ENCODE peak calls at places on chromosomes 1 and 21, in six cellular contexts. One of them, this sample, is unnamed.
A peak's percentile ranks its signal among the peaks of the same experiment; 100 is the strongest.

GRCh38 chr1:4711191-4711915 is 56.9 kb downstream of the AJAP1 start:
- DNase-seq in heart right ventricle: no peak
- DNase-seq in lower lobe of right lung: no peak
- DNase-seq in CD4-positive, alpha-beta T cell: no peak
- DNase-seq in CD8-positive, alpha-beta memory T cell: no peak
- DNase-seq in mammary epithelial cell: no peak
- DNase-seq in this sample: no peak

GRCh38 chr21:30206551-30207251 is 9.2 kb downstream of the CLDN8 start:
- DNase-seq in heart right ventricle: no peak
- DNase-seq in lower lobe of right lung: no peak
- DNase-seq in CD4-positive, alpha-beta T cell: no peak
- DNase-seq in CD8-positive, alpha-beta memory T cell: no peak
- DNase-seq in mammary epithelial cell: peak; percentile 67
- DNase-seq in this sample: peak; percentile 78

GRCh38 chr1:26541816-26542711 is 12.5 kb downstream of the RPS6KA1 start:
- DNase-seq in heart right ventricle: peak; percentile 67
- DNase-seq in lower lobe of right lung: peak; percentile 95
- DNase-seq in CD4-positive, alpha-beta T cell: peak; percentile 56
- DNase-seq in CD8-positive, alpha-beta memory T cell: peak; percentile 85
- DNase-seq in mammary epithelial cell: peak; percentile 92
- DNase-seq in this sample: no peak

GRCh38 chr1:84089470-84090261 is 54.4 kb upstream of the PRKACB start:
- DNase-seq in heart right ventricle: no peak
- DNase-seq in lower lobe of right lung: no peak
- DNase-seq in CD4-positive, alpha-beta T cell: no peak
- DNase-seq in CD8-positive, alpha-beta memory T cell: no peak
- DNase-seq in mammary epithelial cell: peak; percentile 88
- DNase-seq in this sample: peak; percentile 96

GRCh38 chr21:41877901-41878830 is 978 bp downstream of the PRDM15 start:
- DNase-seq in heart right ventricle: no peak
- DNase-seq in lower lobe of right lung: peak; percentile 63
- DNase-seq in CD4-positive, alpha-beta T cell: peak; percentile 12
- DNase-seq in CD8-positive, alpha-beta memory T cell: peak; percentile 55
- DNase-seq in mammary epithelial cell: peak; percentile 26
- DNase-seq in this sample: peak; percentile 17

GRCh38 chr1:183571678-183572268 is 18.5 kb downstream of the NCF2 start:
- DNase-seq in heart right ventricle: no peak
- DNase-seq in lower lobe of right lung: no peak
- DNase-seq in CD4-positive, alpha-beta T cell: no peak
- DNase-seq in CD8-positive, alpha-beta memory T cell: no peak
- DNase-seq in mammary epithelial cell: no peak
- DNase-seq in this sample: no peak

GRCh38 chr1:228079013-228079412 is 3.5 kb upstream of the ARF1 start:
- DNase-seq in heart right ventricle: no peak
- DNase-seq in lower lobe of right lung: peak; percentile 35
- DNase-seq in CD4-positive, alpha-beta T cell: no peak
- DNase-seq in CD8-positive, alpha-beta memory T cell: peak; percentile 18
- DNase-seq in mammary epithelial cell: no peak
- DNase-seq in this sample: no peak

GRCh38 chr1:108142773-108143394 is 57.3 kb downstream of the SLC25A24 start:
- DNase-seq in heart right ventricle: no peak
- DNase-seq in lower lobe of right lung: no peak
- DNase-seq in CD4-positive, alpha-beta T cell: no peak
- DNase-seq in CD8-positive, alpha-beta memory T cell: no peak
- DNase-seq in mammary epithelial cell: peak; percentile 55
- DNase-seq in this sample: peak; percentile 63

GRCh38 chr1:204265665-204266064 is 51.9 kb upstream of the GOLT1A start:
- DNase-seq in heart right ventricle: no peak
- DNase-seq in lower lobe of right lung: no peak
- DNase-seq in CD4-positive, alpha-beta T cell: no peak
- DNase-seq in CD8-positive, alpha-beta memory T cell: no peak
- DNase-seq in mammary epithelial cell: no peak
- DNase-seq in this sample: no peak

GRCh38 chr1:204264805-204265204 is 51.0 kb upstream of the GOLT1A start:
- DNase-seq in heart right ventricle: no peak
- DNase-seq in lower lobe of right lung: no peak
- DNase-seq in CD4-positive, alpha-beta T cell: no peak
- DNase-seq in CD8-positive, alpha-beta memory T cell: no peak
- DNase-seq in mammary epithelial cell: no peak
- DNase-seq in this sample: no peak

GRCh38 chr1:204268101-204268500 is 54.3 kb upstream of the GOLT1A start:
- DNase-seq in heart right ventricle: no peak
- DNase-seq in lower lobe of right lung: no peak
- DNase-seq in CD4-positive, alpha-beta T cell: no peak
- DNase-seq in CD8-positive, alpha-beta memory T cell: no peak
- DNase-seq in mammary epithelial cell: no peak
- DNase-seq in this sample: no peak

GRCh38 chr1:204267191-204267601 is 53.4 kb upstream of the GOLT1A start:
- DNase-seq in heart right ventricle: no peak
- DNase-seq in lower lobe of right lung: no peak
- DNase-seq in CD4-positive, alpha-beta T cell: no peak
- DNase-seq in CD8-positive, alpha-beta memory T cell: no peak
- DNase-seq in mammary epithelial cell: no peak
- DNase-seq in this sample: no peak

GRCh38 chr1:204266504-204267034 is 52.8 kb upstream of the GOLT1A start:
- DNase-seq in heart right ventricle: no peak
- DNase-seq in lower lobe of right lung: no peak
- DNase-seq in CD4-positive, alpha-beta T cell: no peak
- DNase-seq in CD8-positive, alpha-beta memory T cell: no peak
- DNase-seq in mammary epithelial cell: no peak
- DNase-seq in this sample: no peak
- H3K27ac ChIP-seq in heart right ventricle: no peak overlapping the region
- H3K27ac ChIP-seq in lower lobe of right lung: no peak overlapping the region
- H3K27ac ChIP-seq in CD4-positive, alpha-beta T cell: no peak overlapping the region
- H3K27ac ChIP-seq in CD8-positive, alpha-beta memory T cell: no peak overlapping the region
- H3K27ac ChIP-seq in mammary epithelial cell: no peak overlapping the region
- H3K27ac ChIP-seq in this sample: no peak overlapping the region

GRCh38 chr1:150558328-150558727 is 9.1 kb downstream of the ADAMTSL4 start:
- DNase-seq in heart right ventricle: no peak
- DNase-seq in lower lobe of right lung: no peak
- DNase-seq in CD4-positive, alpha-beta T cell: no peak
- DNase-seq in CD8-positive, alpha-beta memory T cell: no peak
- DNase-seq in mammary epithelial cell: no peak
- DNase-seq in this sample: no peak
- H3K27ac ChIP-seq in heart right ventricle: no peak overlapping the region
- H3K27ac ChIP-seq in lower lobe of right lung: peak overlapping the region; percentile 99
- H3K27ac ChIP-seq in CD4-positive, alpha-beta T cell: no peak overlapping the region
- H3K27ac ChIP-seq in CD8-positive, alpha-beta memory T cell: no peak overlapping the region
- H3K27ac ChIP-seq in mammary epithelial cell: no peak overlapping the region
- H3K27ac ChIP-seq in this sample: no peak overlapping the region

DNA sequence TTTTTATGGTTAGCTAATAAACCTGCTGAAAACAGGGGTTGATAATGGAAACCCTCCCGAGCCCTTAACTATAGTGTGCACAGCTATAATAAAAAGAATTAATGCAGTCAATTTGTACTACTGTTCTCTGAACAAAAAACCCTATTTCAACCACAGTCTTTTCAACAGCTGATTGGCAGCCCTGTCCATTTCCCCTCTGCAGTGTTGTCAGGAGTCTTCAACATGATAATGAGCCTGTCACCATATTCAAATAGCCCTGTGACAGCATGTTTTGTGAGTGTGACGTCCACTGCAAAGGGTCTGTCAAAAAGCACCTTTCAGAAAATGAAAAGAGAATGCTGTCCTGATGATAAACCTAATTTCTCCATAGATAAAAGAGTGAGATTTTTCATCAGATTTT is 92.7 kb downstream of the ESRRG start:
- DNase-seq in heart right ventricle: no peak
- DNase-seq in lower lobe of right lung: no peak
- DNase-seq in CD4-positive, alpha-beta T cell: no peak
- DNase-seq in CD8-positive, alpha-beta memory T cell: no peak
- DNase-seq in mammary epithelial cell: no peak
- DNase-seq in this sample: no peak
- H3K27ac ChIP-seq in heart right ventricle: no peak overlapping the region
- H3K27ac ChIP-seq in lower lobe of right lung: no peak overlapping the region
- H3K27ac ChIP-seq in CD4-positive, alpha-beta T cell: no peak overlapping the region
- H3K27ac ChIP-seq in CD8-positive, alpha-beta memory T cell: no peak overlapping the region
- H3K27ac ChIP-seq in mammary epithelial cell: no peak overlapping the region
- H3K27ac ChIP-seq in this sample: no peak overlapping the region

GRCh38 chr1:205095422-205095821 is 11.2 kb upstream of the TMEM81 start:
- DNase-seq in heart right ventricle: no peak
- DNase-seq in lower lobe of right lung: no peak
- DNase-seq in CD4-positive, alpha-beta T cell: no peak
- DNase-seq in CD8-positive, alpha-beta memory T cell: no peak
- DNase-seq in mammary epithelial cell: no peak
- DNase-seq in this sample: no peak
- H3K27ac ChIP-seq in heart right ventricle: no peak overlapping the region
- H3K27ac ChIP-seq in lower lobe of right lung: no peak overlapping the region
- H3K27ac ChIP-seq in CD4-positive, alpha-beta T cell: no peak overlapping the region
- H3K27ac ChIP-seq in CD8-positive, alpha-beta memory T cell: no peak overlapping the region
- H3K27ac ChIP-seq in mammary epithelial cell: no peak overlapping the region
- H3K27ac ChIP-seq in this sample: no peak overlapping the region

GRCh38 chr1:10900691-10901090 is 104.2 kb upstream of the CASZ1 start:
- DNase-seq in heart right ventricle: no peak
- DNase-seq in lower lobe of right lung: no peak
- DNase-seq in CD4-positive, alpha-beta T cell: no peak
- DNase-seq in CD8-positive, alpha-beta memory T cell: no peak
- DNase-seq in mammary epithelial cell: peak; percentile 89
- DNase-seq in this sample: peak; percentile 92

GRCh38 chr1:10898921-10899320 is 102.5 kb upstream of the CASZ1 start:
- DNase-seq in heart right ventricle: no peak
- DNase-seq in lower lobe of right lung: no peak
- DNase-seq in CD4-positive, alpha-beta T cell: no peak
- DNase-seq in CD8-positive, alpha-beta memory T cell: no peak
- DNase-seq in mammary epithelial cell: no peak
- DNase-seq in this sample: no peak

GRCh38 chr1:10901091-10901893 is 104.8 kb upstream of the CASZ1 start:
- DNase-seq in heart right ventricle: no peak
- DNase-seq in lower lobe of right lung: peak; percentile 75
- DNase-seq in CD4-positive, alpha-beta T cell: no peak
- DNase-seq in CD8-positive, alpha-beta memory T cell: no peak
- DNase-seq in mammary epithelial cell: peak; percentile 64
- DNase-seq in this sample: no peak

GRCh38 chr1:10899490-10900264 is 103.2 kb upstream of the CASZ1 start:
- DNase-seq in heart right ventricle: no peak
- DNase-seq in lower lobe of right lung: no peak
- DNase-seq in CD4-positive, alpha-beta T cell: no peak
- DNase-seq in CD8-positive, alpha-beta memory T cell: no peak
- DNase-seq in mammary epithelial cell: peak; percentile 95
- DNase-seq in this sample: peak; percentile 88

DNA sequence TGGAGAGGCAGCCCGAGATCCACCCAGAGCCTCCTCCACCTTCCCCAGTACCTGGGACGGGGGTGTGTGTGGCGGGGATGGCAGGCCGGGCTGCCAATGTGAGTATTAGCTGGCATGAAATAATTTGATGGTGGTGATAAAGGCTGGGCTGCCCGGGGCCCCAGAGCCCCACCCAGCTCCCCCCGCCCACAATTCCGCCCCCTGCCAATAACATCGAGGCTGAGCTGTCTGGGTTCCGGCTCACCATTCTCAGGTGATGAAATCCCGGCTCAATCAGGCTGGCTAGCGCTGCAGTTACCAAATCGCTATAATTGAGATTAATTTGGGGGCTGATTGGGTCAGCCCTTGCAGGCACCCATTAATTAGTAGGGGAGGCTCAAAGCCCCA is 103.8 kb upstream of the CASZ1 start:
- DNase-seq in heart right ventricle: no peak
- DNase-seq in lower lobe of right lung: no peak
- DNase-seq in CD4-positive, alpha-beta T cell: no peak
- DNase-seq in CD8-positive, alpha-beta memory T cell: no peak
- DNase-seq in mammary epithelial cell: peak; percentile 88
- DNase-seq in this sample: no peak
- H3K27ac ChIP-seq in heart right ventricle: no peak overlapping the region
- H3K27ac ChIP-seq in lower lobe of right lung: no peak overlapping the region
- H3K27ac ChIP-seq in CD4-positive, alpha-beta T cell: no peak overlapping the region
- H3K27ac ChIP-seq in CD8-positive, alpha-beta memory T cell: no peak overlapping the region
- H3K27ac ChIP-seq in mammary epithelial cell: peak overlapping the region; percentile 82
- H3K27ac ChIP-seq in this sample: peak overlapping the region; percentile 86

DNA sequence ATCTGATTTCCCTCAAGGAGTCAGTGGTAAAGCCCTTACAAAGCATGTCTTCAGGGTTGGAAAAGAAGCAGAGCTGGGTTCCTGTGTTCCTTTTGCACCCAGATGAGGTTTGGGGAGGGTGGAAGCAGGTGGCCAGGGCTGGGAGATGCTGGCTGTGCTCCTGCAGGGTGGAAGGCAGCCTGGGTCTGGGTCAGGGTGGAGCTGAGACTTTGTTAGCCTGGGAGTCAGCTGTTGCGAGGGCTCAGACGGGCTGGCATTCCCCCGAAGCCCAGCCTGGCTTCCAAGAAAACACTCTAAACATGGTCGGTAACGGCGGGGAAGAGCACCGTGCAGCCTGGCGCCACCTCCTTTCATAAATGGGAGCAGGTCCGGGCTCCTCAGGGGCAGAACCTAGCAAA is 43.7 kb upstream of the EPS8L3 start:
- DNase-seq in heart right ventricle: no peak
- DNase-seq in lower lobe of right lung: no peak
- DNase-seq in CD4-positive, alpha-beta T cell: no peak
- DNase-seq in CD8-positive, alpha-beta memory T cell: no peak
- DNase-seq in mammary epithelial cell: no peak
- DNase-seq in this sample: no peak
- H3K27ac ChIP-seq in heart right ventricle: no peak overlapping the region
- H3K27ac ChIP-seq in lower lobe of right lung: peak overlapping the region; percentile 18
- H3K27ac ChIP-seq in CD4-positive, alpha-beta T cell: no peak overlapping the region
- H3K27ac ChIP-seq in CD8-positive, alpha-beta memory T cell: no peak overlapping the region
- H3K27ac ChIP-seq in mammary epithelial cell: no peak overlapping the region
- H3K27ac ChIP-seq in this sample: no peak overlapping the region

DNA sequence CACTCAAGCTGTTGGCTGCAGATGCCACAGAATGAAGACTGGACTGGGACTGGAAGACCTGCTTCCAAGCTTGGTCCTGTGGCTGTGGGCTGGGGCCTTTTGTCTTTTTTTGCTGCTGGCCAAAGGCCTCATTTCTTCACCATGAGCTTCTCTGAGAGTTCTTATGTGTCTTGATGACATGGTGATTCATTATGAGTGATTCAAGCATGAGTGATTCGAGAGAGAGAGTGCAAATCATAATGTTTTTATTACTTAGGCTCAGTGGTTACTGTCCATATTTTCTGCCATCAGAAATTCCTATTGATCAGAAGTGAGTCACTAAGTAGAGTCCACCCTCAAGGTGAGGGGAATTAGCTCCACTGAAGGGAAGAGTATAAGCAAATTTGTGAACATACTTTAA is 94.0 kb downstream of the PCP4 start:
- DNase-seq in heart right ventricle: no peak
- DNase-seq in lower lobe of right lung: no peak
- DNase-seq in CD4-positive, alpha-beta T cell: no peak
- DNase-seq in CD8-positive, alpha-beta memory T cell: no peak
- DNase-seq in mammary epithelial cell: peak; percentile 75
- DNase-seq in this sample: peak; percentile 63
- H3K27ac ChIP-seq in heart right ventricle: no peak overlapping the region
- H3K27ac ChIP-seq in lower lobe of right lung: no peak overlapping the region
- H3K27ac ChIP-seq in CD4-positive, alpha-beta T cell: no peak overlapping the region
- H3K27ac ChIP-seq in CD8-positive, alpha-beta memory T cell: no peak overlapping the region
- H3K27ac ChIP-seq in mammary epithelial cell: no peak overlapping the region
- H3K27ac ChIP-seq in this sample: no peak overlapping the region

GRCh38 chr1:66506393-66506687 is 27.6 kb upstream of the SGIP1 start:
- DNase-seq in heart right ventricle: no peak
- DNase-seq in lower lobe of right lung: no peak
- DNase-seq in CD4-positive, alpha-beta T cell: no peak
- DNase-seq in CD8-positive, alpha-beta memory T cell: no peak
- DNase-seq in mammary epithelial cell: no peak
- DNase-seq in this sample: no peak
- H3K27ac ChIP-seq in heart right ventricle: no peak overlapping the region
- H3K27ac ChIP-seq in lower lobe of right lung: no peak overlapping the region
- H3K27ac ChIP-seq in CD4-positive, alpha-beta T cell: no peak overlapping the region
- H3K27ac ChIP-seq in CD8-positive, alpha-beta memory T cell: no peak overlapping the region
- H3K27ac ChIP-seq in mammary epithelial cell: no peak overlapping the region
- H3K27ac ChIP-seq in this sample: no peak overlapping the region

This sample was measured in foreskin keratinocyte.